ENCODE peak calls at places on chromosomes 2 and 18, in ten cellular contexts. H is cardiac muscle cell; Q is dorsolateral prefrontal cortex; Z is fibroblast of villous mesenchyme; W is PC-3; Y is RWPE1; F is CD8-positive, alpha-beta T cell; I is upper lobe of left lung; N is HFF-Myc; K is left lung. G is an unnamed sample.

GRCh38 chr2:8725838-8726237 is 44.0 kb downstream of the ID2 start:
- DNase-seq in H (no peak), Q (no peak), Z (no peak), W (no peak), Y (no peak), F (no peak), I (no peak), N (no peak), K (no peak), G (no peak)

GRCh38 chr18:13809025-13809384 is 14.9 kb upstream of the MC5R start:
- DNase-seq in H (no peak), Q (no peak), Z (no peak), W (peak), Y (no peak), F (no peak), I (no peak), N (no peak), K (no peak), G (no peak)

GRCh38 chr2:141200191-141200590 is 930.6 kb downstream of the LRP1B start:
- DNase-seq in H (peak), Q (no peak), Z (no peak), W (no peak), Y (no peak), F (no peak), I (no peak), N (no peak), K (no peak), G (no peak)

GRCh38 chr2:159737292-159737916 is 25.1 kb downstream of the MARCHF7 start:
- DNase-seq in H (peak), Q (no peak), Z (peak), W (no peak), Y (no peak), F (no peak), I (no peak), N (no peak), K (no peak), G (no peak)

GRCh38 chr2:58606799-58607198 is 365.7 kb upstream of the FANCL start:
- DNase-seq in H (no peak), Q (no peak), Z (no peak), W (no peak), Y (no peak), F (no peak), I (no peak), N (no peak), K (no peak), G (no peak)

GRCh38 chr18:12628706-12629702 is 28.9 kb downstream of the SPIRE1 start:
- DNase-seq in H (peak), Q (no peak), Z (peak), W (peak), Y (peak), F (no peak), I (no peak), N (no peak), K (no peak), G (no peak)

GRCh38 chr2:42117923-42118758 is 51.0 kb upstream of the EML4 start:
- DNase-seq in H (peak), Q (no peak), Z (peak), W (peak), Y (no peak), F (no peak), I (no peak), N (no peak), K (no peak), G (no peak)

GRCh38 chr18:27839141-27839540 is 337.8 kb downstream of the CDH2 start:
- DNase-seq in H (peak), Q (no peak), Z (peak), W (peak), Y (peak), F (no peak), I (no peak), N (peak), K (no peak), G (no peak)

GRCh38 chr2:72129676-72130340 is 17.9 kb downstream of the CYP26B1 start:
- DNase-seq in H (peak), Q (peak), Z (no peak), W (no peak), Y (peak), F (no peak), I (no peak), N (no peak), K (peak), G (no peak)

GRCh38 chr2:216537366-216537765 is 38.7 kb downstream of the RPL37A start:
- DNase-seq in H (no peak), Q (no peak), Z (no peak), W (no peak), Y (no peak), F (no peak), I (no peak), N (no peak), K (no peak), G (no peak)

GRCh38 chr2:203532957-203533695 is 2.0 kb downstream of the RAPH1 start:
- DNase-seq in H (peak), Q (no peak), Z (peak), W (peak), Y (peak), F (no peak), I (no peak), N (no peak), K (no peak), G (no peak)

GRCh38 chr2:176555781-176556180 is 286.5 kb downstream of the MTX2 start:
- DNase-seq in H (no peak), Q (no peak), Z (no peak), W (peak), Y (no peak), F (no peak), I (no peak), N (no peak), K (no peak), G (no peak)

GRCh38 chr2:162710282-162710891 is 128.2 kb downstream of the KCNH7 start:
- DNase-seq in H (no peak), Q (no peak), Z (no peak), W (peak), Y (no peak), F (no peak), I (no peak), N (no peak), K (no peak), G (no peak)

GRCh38 chr2:72719416-72719815 is 106.4 kb downstream of the EXOC6B start:
- DNase-seq in H (peak), Q (no peak), Z (peak), W (peak), Y (peak), F (no peak), I (no peak), N (no peak), K (no peak), G (no peak)

GRCh38 chr2:55862269-55862668 is 61.3 kb downstream of the EFEMP1 start:
- DNase-seq in H (peak), Q (no peak), Z (peak), W (peak), Y (peak), F (no peak), I (no peak), N (peak), K (no peak), G (no peak)

GRCh38 chr2:104043864-104044263 is 810.1 kb upstream of the POU3F3 start:
- DNase-seq in H (no peak), Q (peak), Z (no peak), W (no peak), Y (no peak), F (no peak), I (no peak), N (no peak), K (peak), G (no peak)

GRCh38 chr2:40160730-40161129 is 291.2 kb downstream of the SLC8A1 start:
- DNase-seq in H (no peak), Q (no peak), Z (peak), W (no peak), Y (no peak), F (no peak), I (no peak), N (no peak), K (no peak), G (no peak)

GRCh38 chr2:188333751-188334524 is 42.3 kb downstream of the GULP1 start:
- DNase-seq in H (peak), Q (no peak), Z (no peak), W (no peak), Y (no peak), F (no peak), I (no peak), N (no peak), K (no peak), G (no peak)

GRCh38 chr18:62368100-62368499 is 43.0 kb downstream of the TNFRSF11A start:
- DNase-seq in H (no peak), Q (no peak), Z (no peak), W (no peak), Y (no peak), F (no peak), I (no peak), N (no peak), K (no peak), G (no peak)

GRCh38 chr2:212013656-212014055 is 524.9 kb downstream of the ERBB4 start:
- DNase-seq in H (no peak), Q (no peak), Z (no peak), W (no peak), Y (no peak), F (no peak), I (no peak), N (no peak), K (no peak), G (no peak)

GRCh38 chr18:44819944-44820510 is 139.3 kb downstream of the SETBP1 start:
- DNase-seq in H (no peak), Q (peak), Z (no peak), W (no peak), Y (no peak), F (no peak), I (peak), N (no peak), K (no peak), G (no peak)

GRCh38 chr2:8684421-8684884 is 2.6 kb downstream of the ID2 start:
- DNase-seq in H (peak), Q (no peak), Z (no peak), W (peak), Y (no peak), F (no peak), I (no peak), N (no peak), K (no peak), G (no peak)

GRCh38 chr2:191991442-191991841 is 144.6 kb upstream of the CAVIN2 start:
- DNase-seq in H (no peak), Q (no peak), Z (no peak), W (no peak), Y (no peak), F (no peak), I (no peak), N (no peak), K (no peak), G (no peak)

GRCh38 chr2:129456681-129457080 is 522.8 kb upstream of the RAB6C start:
- DNase-seq in H (no peak), Q (no peak), Z (no peak), W (no peak), Y (no peak), F (no peak), I (no peak), N (no peak), K (no peak), G (no peak)

GRCh38 chr2:100906131-100906530 is 86.2 kb downstream of the NPAS2 start:
- DNase-seq in H (no peak), Q (no peak), Z (no peak), W (no peak), Y (no peak), F (no peak), I (no peak), N (no peak), K (no peak), G (no peak)

GRCh38 chr2:161241894-161242293 is 66.3 kb upstream of the PSMD14 start:
- DNase-seq in H (no peak), Q (no peak), Z (no peak), W (no peak), Y (no peak), F (no peak), I (no peak), N (no peak), K (no peak), G (no peak)

GRCh38 chr2:5798083-5798482 is 105.9 kb downstream of the SOX11 start:
- DNase-seq in H (no peak), Q (no peak), Z (no peak), W (no peak), Y (no peak), F (no peak), I (no peak), N (no peak), K (no peak), G (no peak)

GRCh38 chr2:28618221-28619141 is 122.6 kb downstream of the PLB1 start:
- DNase-seq in H (no peak), Q (no peak), Z (no peak), W (peak), Y (no peak), F (no peak), I (no peak), N (no peak), K (no peak), G (no peak)

GRCh38 chr2:150339282-150339681 is 148.2 kb downstream of the RND3 start:
- DNase-seq in H (peak), Q (no peak), Z (no peak), W (no peak), Y (no peak), F (no peak), I (no peak), N (no peak), K (no peak), G (no peak)

GRCh38 chr2:98729652-98730051 is 1.3 kb downstream of the MGAT4A start:
- DNase-seq in H (no peak), Q (no peak), Z (no peak), W (peak), Y (no peak), F (no peak), I (no peak), N (no peak), K (no peak), G (no peak)

GRCh38 chr2:98730053-98730850 is 680 bp downstream of the MGAT4A start:
- DNase-seq in H (no peak), Q (peak), Z (no peak), W (peak), Y (no peak), F (peak), I (no peak), N (no peak), K (peak), G (peak)

GRCh38 chr2:98732430-98733051 is 1.6 kb upstream of the MGAT4A start:
- DNase-seq in H (no peak), Q (no peak), Z (no peak), W (no peak), Y (no peak), F (no peak), I (no peak), N (no peak), K (no peak), G (no peak)

GRCh38 chr2:98731709-98732349 is 897 bp upstream of the MGAT4A start:
- DNase-seq in H (no peak), Q (no peak), Z (no peak), W (no peak), Y (no peak), F (no peak), I (no peak), N (no peak), K (no peak), G (no peak)

GRCh38 chr2:98730851-98731708 is at the start of gene MGAT4A:
- DNase-seq in H (peak), Q (peak), Z (peak), W (peak), Y (peak), F (peak), I (peak), N (no peak), K (peak), G (peak)
- TF ChIP-seq CTCF in H (no peak), Q (no peak), Z (no peak), W (no peak), Y (peak), F (no peak), I (peak), N (no peak), K (no peak), G (peak)

DNA sequence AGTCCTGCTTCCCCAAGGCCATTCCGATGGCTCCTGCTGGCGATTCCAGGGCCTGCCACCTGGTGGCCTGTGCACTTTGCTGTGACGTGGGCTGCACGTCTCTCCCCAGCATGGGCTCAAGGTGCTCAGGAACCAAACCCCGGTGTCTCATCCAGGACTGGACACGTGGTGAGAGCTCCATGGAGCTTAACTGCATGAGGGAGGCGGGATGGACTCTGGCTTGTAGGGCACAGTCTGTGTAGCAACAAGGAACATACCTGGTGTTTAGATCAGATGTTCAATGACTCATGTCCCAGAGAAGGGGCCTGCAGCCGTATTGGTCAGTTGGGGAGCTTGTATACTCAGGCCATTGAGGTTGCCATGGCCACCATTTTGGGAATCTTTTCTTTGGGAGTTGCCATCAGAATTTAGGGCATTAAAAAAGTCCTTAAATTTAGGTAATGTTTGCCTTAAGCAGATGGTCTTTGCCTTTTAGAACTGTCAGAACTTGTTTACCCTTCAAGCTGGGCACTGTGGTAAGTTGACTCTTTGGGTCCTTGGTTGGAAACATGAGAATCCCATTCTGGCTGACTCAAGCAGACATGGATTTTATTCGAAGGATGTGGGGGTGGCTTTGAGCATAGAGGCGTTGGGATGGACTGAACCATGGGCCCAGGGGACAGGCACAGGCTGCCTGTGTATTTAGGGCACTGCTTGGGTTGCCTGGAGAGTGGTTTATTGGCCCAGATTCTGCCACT is 21.0 kb downstream of the AGAP1 start:
- DNase-seq in H (no peak), Q (no peak), Z (no peak), W (no peak), Y (peak), F (no peak), I (no peak), N (no peak), K (peak), G (no peak)
- TF ChIP-seq CTCF in H (no peak), Q (no peak), Z (no peak), W (peak), Y (no peak), F (no peak), I (peak), N (no peak), K (no peak), G (no peak)

GRCh38 chr2:208653383-208653782 is 246.8 kb downstream of the PTH2R start:
- DNase-seq in H (no peak), Q (no peak), Z (no peak), W (no peak), Y (no peak), F (no peak), I (no peak), N (no peak), K (no peak), G (no peak)

DNA sequence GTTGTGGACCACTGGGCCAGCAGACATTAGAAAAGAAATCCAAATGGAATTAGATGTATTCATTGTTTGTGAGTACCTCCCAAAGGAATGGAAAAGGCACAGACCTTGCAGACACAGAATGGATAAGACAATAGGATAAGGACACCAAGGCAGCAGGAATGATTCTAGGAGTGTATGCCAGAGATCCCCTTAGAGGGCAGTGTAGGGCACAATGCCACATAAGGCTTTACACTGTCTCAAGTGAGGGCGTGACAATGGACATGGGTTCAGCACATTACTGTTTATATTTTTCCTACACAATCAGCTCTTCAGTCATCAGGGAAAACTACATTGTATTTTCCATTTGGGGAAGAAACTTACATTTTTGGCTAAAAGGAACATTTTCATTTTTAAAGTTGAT is 250.9 kb downstream of the PTH2R start:
- DNase-seq in H (no peak), Q (no peak), Z (no peak), W (peak), Y (no peak), F (no peak), I (no peak), N (no peak), K (no peak), G (no peak)
- TF ChIP-seq CTCF in H (no peak), Q (no peak), Z (no peak), W (peak), Y (no peak), F (no peak), I (no peak), N (no peak), K (no peak), G (no peak)

DNA sequence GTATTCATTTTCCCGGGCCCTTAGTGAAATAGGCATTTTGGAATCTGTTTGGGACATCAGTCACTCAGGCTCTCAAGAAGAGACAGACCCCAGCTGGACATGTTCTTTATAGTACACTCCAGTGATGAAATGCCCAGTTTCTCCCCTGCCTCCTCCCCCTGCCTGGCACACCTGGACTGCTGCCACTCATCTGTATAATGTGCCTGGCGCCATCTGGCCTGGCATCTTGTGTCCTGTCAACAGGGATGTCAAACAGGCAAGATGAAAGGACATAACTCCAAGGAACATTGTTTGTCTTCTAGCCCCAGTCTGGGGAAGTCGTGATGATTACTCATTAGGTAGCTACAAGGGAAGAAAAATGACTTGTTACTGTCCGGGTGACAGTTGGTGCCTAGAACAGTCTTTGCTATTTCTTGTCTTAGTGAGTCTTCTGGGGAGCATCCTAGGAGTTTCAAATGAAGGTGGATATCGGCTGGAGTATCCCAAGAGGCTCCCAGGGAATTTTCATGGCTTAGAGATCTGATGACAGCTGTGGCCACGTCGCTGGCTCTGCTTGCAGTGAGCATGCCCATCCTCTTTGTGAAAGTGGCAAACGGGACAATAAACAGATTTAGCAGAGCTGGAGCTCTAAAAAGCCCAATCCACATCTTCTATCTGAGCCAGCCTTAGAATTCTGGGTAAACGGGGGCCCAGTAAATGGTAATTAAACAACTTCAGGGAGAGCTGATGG is 153.6 kb downstream of the ALK start:
- DNase-seq in H (no peak), Q (no peak), Z (no peak), W (no peak), Y (no peak), F (no peak), I (no peak), N (no peak), K (no peak), G (no peak)
- TF ChIP-seq CTCF in H (no peak), Q (no peak), Z (no peak), W (no peak), Y (no peak), F (no peak), I (no peak), N (no peak), K (no peak), G (no peak)

GRCh38 chr18:66872277-66872676 is 268.4 kb upstream of the CDH19 start:
- DNase-seq in H (peak), Q (no peak), Z (no peak), W (peak), Y (no peak), F (no peak), I (no peak), N (no peak), K (no peak), G (peak)
- TF ChIP-seq CTCF in H (peak), Q (peak), Z (no peak), W (peak), Y (peak), F (no peak), I (no peak), N (no peak), K (peak), G (peak)

DNA sequence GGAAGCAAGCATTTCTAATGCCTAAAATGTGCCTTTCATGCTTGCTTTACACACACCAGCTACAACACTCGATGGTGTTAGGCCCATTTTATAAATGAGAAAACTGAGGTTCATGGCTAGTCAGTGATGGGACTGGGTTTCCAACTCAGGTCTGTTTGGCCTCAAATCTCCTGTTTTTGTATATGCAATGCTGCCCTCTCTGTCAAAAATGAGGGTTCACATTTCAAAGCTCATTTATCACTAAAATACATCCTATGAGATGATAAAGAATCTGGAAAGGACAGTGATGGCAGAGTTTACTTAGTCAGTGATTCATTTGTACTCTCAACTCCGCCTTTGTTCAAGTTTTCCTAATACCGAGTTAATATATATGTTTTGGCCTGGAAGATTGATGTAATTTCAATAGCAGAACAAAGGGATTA is 92.3 kb downstream of the KCTD1 start:
- DNase-seq in H (no peak), Q (no peak), Z (no peak), W (peak), Y (no peak), F (no peak), I (no peak), N (no peak), K (no peak), G (no peak)
- TF ChIP-seq CTCF in H (peak), Q (no peak), Z (no peak), W (peak), Y (no peak), F (no peak), I (no peak), N (no peak), K (no peak), G (peak)

GRCh38 chr2:122927710-122928249 is 1097.3 kb upstream of the CNTNAP5 start:
- DNase-seq in H (no peak), Q (no peak), Z (no peak), W (no peak), Y (no peak), F (no peak), I (no peak), N (no peak), K (no peak), G (no peak)
- TF ChIP-seq CTCF in H (no peak), Q (no peak), Z (no peak), W (no peak), Y (no peak), F (no peak), I (no peak), N (no peak), K (no peak), G (no peak)

GRCh38 chr18:46793565-46793964 is 36.7 kb upstream of the ST8SIA5 start:
- DNase-seq in H (no peak), Q (no peak), Z (no peak), W (peak), Y (no peak), F (no peak), I (no peak), N (no peak), K (no peak), G (no peak)
- TF ChIP-seq CTCF in H (no peak), Q (no peak), Z (peak), W (no peak), Y (no peak), F (no peak), I (no peak), N (no peak), K (no peak), G (no peak)